ENCODE peak calls at places on chromosomes 12 and 14, in ten cellular contexts. T, O, H, Y, U, D, Z, B, V and K are unnamed samples.

GRCh38 chr12:41794341-41794740 is 350.3 kb downstream of the GXYLT1 start:
- DNase-seq in U (no peak), V (no peak), H (no peak), T (no peak), D (no peak), Z (no peak), Y (no peak), O (peak), B (no peak), K (no peak)

GRCh38 chr14:28482644-28483043 is 283.9 kb upstream of the FOXG1 start:
- DNase-seq in O (no peak), B (no peak), T (no peak), Y (no peak), U (no peak), Z (no peak), H (no peak), V (no peak), D (no peak), K (no peak)

GRCh38 chr14:71592361-71592760 is 339.9 kb upstream of the RGS6 start:
- DNase-seq in B (no peak), O (no peak), Z (no peak), T (peak), V (no peak), D (no peak), H (no peak), U (no peak), Y (no peak), K (no peak)

GRCh38 chr12:19927661-19928060 is 440.7 kb upstream of the PDE3A start:
- DNase-seq in H (no peak), U (no peak), B (no peak), Z (no peak), O (no peak), Y (no peak), T (no peak), D (no peak), V (no peak), K (no peak)

GRCh38 chr12:92550661-92551060 is 152.1 kb upstream of the PLEKHG7 start:
- DNase-seq in D (no peak), Y (peak), T (no peak), O (no peak), H (no peak), B (no peak), U (no peak), Z (no peak), V (no peak), K (no peak)

GRCh38 chr14:50230601-50231474 is 540 bp downstream of the SOS2 start:
- DNase-seq in Z (peak), V (peak), Y (peak), T (peak), O (peak), H (peak), D (peak), B (peak), U (no peak), K (no peak)

GRCh38 chr12:11954181-11954580 is 116.6 kb upstream of the BCL2L14 start:
- DNase-seq in Z (no peak), D (no peak), H (no peak), Y (no peak), T (peak), V (no peak), O (no peak), U (no peak), B (no peak), K (no peak)

GRCh38 chr12:58310828-58311273 is 369.5 kb downstream of the ATP23 start:
- DNase-seq in H (peak), T (no peak), B (no peak), O (peak), V (peak), Z (peak), Y (peak), D (no peak), U (no peak), K (no peak)

GRCh38 chr12:72264548-72265175 is 7.5 kb upstream of the TRHDE start:
- DNase-seq in U (no peak), Y (no peak), B (no peak), H (no peak), Z (peak), O (peak), V (peak), D (no peak), T (peak), K (no peak)

GRCh38 chr12:115010324-115010995 is 326.5 kb upstream of the TBX3 start:
- DNase-seq in T (no peak), D (no peak), Y (peak), U (no peak), O (no peak), H (peak), V (peak), Z (no peak), B (no peak), K (no peak)

GRCh38 chr14:81940636-81941035 is 407.0 kb upstream of the SEL1L start:
- DNase-seq in Z (no peak), O (no peak), Y (no peak), U (no peak), D (no peak), H (no peak), T (no peak), B (no peak), V (no peak), K (no peak)

GRCh38 chr14:101721951-101722661 is 39.4 kb upstream of the PPP2R5C start:
- DNase-seq in Y (peak), O (peak), H (peak), U (no peak), T (no peak), D (no peak), Z (no peak), B (no peak), V (no peak), K (no peak)

GRCh38 chr12:108115746-108116125 is 13.4 kb upstream of the WSCD2 start:
- DNase-seq in Y (no peak), U (no peak), V (no peak), T (no peak), B (no peak), D (no peak), Z (no peak), H (no peak), O (no peak), K (no peak)

GRCh38 chr14:52060080-52060479 is 8.8 kb downstream of the NID2 start:
- DNase-seq in V (no peak), B (no peak), H (no peak), Z (peak), O (no peak), Y (no peak), D (no peak), T (no peak), U (no peak), K (no peak)

GRCh38 chr12:67501362-67501761 is 147.2 kb upstream of the DYRK2 start:
- DNase-seq in V (no peak), Z (no peak), D (no peak), T (no peak), H (no peak), U (no peak), O (no peak), B (no peak), Y (no peak), K (no peak)

GRCh38 chr12:47087088-47087688 is 7.4 kb upstream of the AMIGO2 start:
- DNase-seq in D (no peak), H (no peak), B (no peak), V (peak), U (no peak), Y (no peak), T (no peak), O (peak), Z (no peak), K (no peak)

GRCh38 chr12:54933381-54933780 is 51.2 kb downstream of the TESPA1 start:
- DNase-seq in Z (no peak), O (no peak), Y (peak), U (no peak), V (peak), T (no peak), B (no peak), H (peak), D (no peak), K (no peak)

GRCh38 chr12:99099786-99100185 is 454.7 kb downstream of the APAF1 start:
- DNase-seq in O (no peak), D (no peak), H (no peak), V (no peak), T (peak), Y (no peak), U (no peak), Z (no peak), B (no peak), K (no peak)

GRCh38 chr14:75141967-75142366 is 15.1 kb upstream of the NEK9 start:
- DNase-seq in V (peak), Z (peak), H (no peak), B (no peak), O (peak), T (peak), D (no peak), U (no peak), Y (peak), K (no peak)

GRCh38 chr12:77751939-77752338 is 78.8 kb upstream of the NAV3 start:
- DNase-seq in V (no peak), Z (peak), O (peak), H (no peak), D (no peak), U (no peak), T (no peak), Y (no peak), B (no peak), K (no peak)

GRCh38 chr12:8996682-8997405 is 7.5 kb downstream of the KLRG1 start:
- DNase-seq in Y (peak), B (no peak), H (peak), V (peak), D (no peak), U (no peak), O (peak), Z (peak), T (no peak), K (no peak)

GRCh38 chr12:120999191-121000120 is 16.8 kb downstream of the C12orf43 start:
- DNase-seq in Z (peak), O (no peak), H (no peak), Y (no peak), U (no peak), D (no peak), T (no peak), V (peak), B (no peak), K (no peak)

GRCh38 chr14:73242274-73242960 is 5.1 kb downstream of the PAPLN start:
- DNase-seq in Y (no peak), H (no peak), B (no peak), T (no peak), O (no peak), D (no peak), Z (peak), U (no peak), V (no peak), K (no peak)

GRCh38 chr14:34965912-34966311 is 16.9 kb upstream of the SRP54 start:
- DNase-seq in V (no peak), Z (no peak), U (no peak), T (no peak), Y (no peak), O (no peak), B (no peak), H (no peak), D (no peak), K (no peak)

GRCh38 chr14:73746540-73747385 is 32.6 kb upstream of the PNMA1 start:
- DNase-seq in H (no peak), U (no peak), B (no peak), Z (no peak), O (no peak), Y (no peak), V (no peak), D (no peak), T (peak), K (no peak)

DNA sequence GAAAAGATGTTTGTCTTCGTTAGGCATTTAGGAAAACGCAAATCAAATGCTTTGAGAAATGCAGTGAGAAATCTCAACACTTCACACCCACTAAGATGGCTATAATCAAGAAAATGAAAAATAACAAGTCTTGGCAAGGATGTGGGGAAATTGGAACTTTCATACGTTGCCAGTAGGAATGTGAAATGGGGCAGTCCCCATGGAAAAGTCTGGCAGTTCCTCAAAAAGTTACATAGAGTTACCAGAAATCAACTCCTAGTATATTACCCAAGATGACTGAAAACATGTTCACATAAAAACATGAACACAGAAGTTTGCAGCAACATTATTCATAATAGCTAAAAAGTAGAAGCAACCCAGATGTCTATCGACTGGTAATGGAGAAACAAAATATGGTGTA is 41.5 kb upstream of the LRTM2 start:
- DNase-seq in B (no peak), H (no peak), O (no peak), Z (no peak), V (no peak), D (no peak), Y (no peak), T (no peak), U (no peak), K (no peak)
- H3K27ac ChIP-seq in B (peak), H (no peak), O (no peak), Z (no peak), V (no peak), D (no peak), Y (no peak), T (no peak), U (no peak), K (no peak)

DNA sequence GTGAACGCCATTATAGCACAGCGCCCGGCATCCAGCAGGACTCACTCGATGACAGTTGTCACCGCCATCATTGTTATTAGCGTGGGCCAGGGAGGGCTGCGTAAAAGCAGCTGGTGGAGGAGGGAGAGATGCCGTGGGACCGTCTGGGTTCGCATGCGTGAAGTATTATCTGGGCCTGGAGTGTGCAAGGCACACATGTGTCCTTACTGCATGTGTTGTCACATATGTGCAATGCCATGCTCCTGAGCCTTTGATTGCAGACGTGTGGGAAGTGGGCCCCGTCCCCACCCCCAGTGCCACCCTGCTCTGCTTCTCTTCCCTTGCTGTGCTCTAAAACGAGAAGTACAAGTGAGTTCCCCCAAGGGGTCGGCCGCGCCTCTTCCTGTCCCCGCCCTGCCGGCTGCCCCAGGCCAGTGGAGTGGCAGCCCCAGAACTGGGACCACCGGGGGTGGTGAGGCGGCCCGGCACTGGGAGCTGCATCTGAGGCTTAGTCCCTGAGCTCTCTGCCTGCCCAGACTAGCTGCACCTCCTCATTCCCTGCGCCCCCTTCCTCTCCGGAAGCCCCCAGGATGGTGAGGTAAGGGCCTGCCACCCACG is at the start of gene PTPN6:
- DNase-seq in T (peak), H (no peak), B (peak), Z (no peak), O (no peak), D (peak), Y (no peak), U (no peak), V (no peak), K (no peak)
- H3K27ac ChIP-seq in T (peak), H (no peak), B (peak), Z (no peak), O (no peak), D (peak), Y (no peak), U (peak), V (no peak), K (peak)

GRCh38 chr14:33934043-33934750 is 16.7 kb downstream of the EGLN3 start:
- DNase-seq in B (no peak), Y (no peak), Z (no peak), O (peak), H (no peak), U (no peak), D (no peak), V (no peak), T (no peak), K (no peak)
- H3K27ac ChIP-seq in B (peak), Y (no peak), Z (no peak), O (no peak), H (no peak), U (no peak), D (no peak), V (no peak), T (no peak), K (no peak)

DNA sequence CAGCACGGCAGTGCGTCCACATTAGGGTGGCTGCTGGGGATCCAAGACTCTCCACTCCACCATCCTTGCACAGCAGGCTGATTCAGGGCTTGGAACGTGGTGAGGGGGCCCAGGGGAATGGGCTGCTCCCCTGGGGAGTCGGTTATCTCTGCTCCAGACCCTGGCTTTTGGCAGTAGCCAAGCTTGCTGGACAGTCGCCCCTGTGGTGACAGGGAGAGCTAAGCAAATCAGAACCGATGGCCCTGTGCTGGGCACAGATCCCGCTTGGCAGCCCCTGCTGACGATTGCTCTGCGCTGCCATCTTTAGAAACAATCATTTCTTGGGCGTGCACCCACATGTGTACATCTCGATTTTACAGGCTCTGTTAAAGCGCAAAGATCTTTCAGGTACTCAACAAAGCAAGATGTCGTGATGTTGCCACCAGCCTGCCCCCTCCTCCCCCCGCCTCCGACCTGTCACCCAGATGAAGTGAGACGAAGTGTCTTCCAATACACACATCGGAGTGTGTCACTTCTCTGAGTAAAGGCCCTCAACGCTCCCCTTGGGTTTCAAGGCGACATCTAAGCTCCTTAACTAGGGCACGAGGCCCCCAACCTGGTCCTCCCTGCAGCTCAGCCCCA is 55.7 kb downstream of the PITPNM2 start:
- DNase-seq in B (no peak), T (no peak), O (no peak), Z (no peak), U (no peak), V (no peak), H (no peak), Y (no peak), D (no peak), K (no peak)
- H3K27ac ChIP-seq in B (peak), T (no peak), O (no peak), Z (peak), U (no peak), V (peak), H (no peak), Y (no peak), D (no peak), K (peak)